ENCODE peak calls at places on chromosomes 13 and 19, in four cellular contexts. R, C, V and I are unnamed samples.
A peak's percentile ranks its signal among the peaks of the same experiment; 100 is the strongest.

GRCh38 chr19:17326595-17326966 is 8.1 kb downstream of the ANO8 start:
- DNase-seq in C (no peak), R (no peak), V (no peak), I (no peak)

GRCh38 chr13:97341135-97341534 is 92.8 kb upstream of the RAP2A start:
- DNase-seq in R (peak; percentile 41), C (no peak), V (no peak), I (no peak)

GRCh38 chr19:15307169-15307568 is 25.2 kb downstream of the BRD4 start:
- DNase-seq in V (no peak), R (no peak), C (no peak), I (no peak)

GRCh38 chr19:4328243-4328990 is 10.2 kb downstream of the STAP2 start:
- DNase-seq in R (peak; percentile 94), V (peak; percentile 89), C (no peak), I (peak; percentile 100)

GRCh38 chr13:113668491-113668971 is 1.5 kb downstream of the GRK1 start:
- DNase-seq in R (no peak), V (no peak), C (no peak), I (no peak)

GRCh38 chr19:53553159-53553558 is 15.2 kb downstream of the ZNF331 start:
- DNase-seq in C (no peak), V (no peak), R (no peak), I (no peak)

GRCh38 chr13:40758811-40759210 is 12.2 kb downstream of the MRPS31 start:
- DNase-seq in V (no peak), C (no peak), R (no peak), I (no peak)

GRCh38 chr19:46670874-46671273 is 9.9 kb upstream of the DACT3 start:
- DNase-seq in V (no peak), C (no peak), R (peak; percentile 74), I (no peak)

GRCh38 chr19:7063764-7064418 is 5.4 kb upstream of the MBD3L3 start:
- DNase-seq in C (no peak), V (no peak), R (no peak), I (no peak)

GRCh38 chr13:79241697-79242096 is 164.4 kb downstream of the RBM26 start:
- DNase-seq in C (no peak), V (no peak), R (no peak), I (no peak)

GRCh38 chr13:84025828-84026227 is 143.6 kb upstream of the SLITRK1 start:
- DNase-seq in V (no peak), R (no peak), C (no peak), I (no peak)

GRCh38 chr19:32876919-32877285 is 7.3 kb upstream of the SLC7A9 start:
- DNase-seq in C (no peak), R (peak; percentile 94), V (no peak), I (no peak)

GRCh38 chr19:44689290-44690130 is 9.4 kb upstream of the CEACAM16 start:
- DNase-seq in R (peak; percentile 64), V (peak; percentile 44), C (peak; percentile 57), I (peak; percentile 94)